ENCODE peak calls at places on chromosome 19, in seven cellular contexts. B is tibial nerve, Z is GM12865, R is PC-3, T is H9, C is choroid plexus epithelial cell, A is astrocyte of the spinal cord. P is an unnamed sample.

GRCh38 chr19:35266149-35266903 is 2.4 kb upstream of the USF2 start:
- DNase-seq in A (no peak), R (no peak), C (no peak), T (peak; percentile 37), Z (no peak), B (peak; percentile 13), P (no peak)

GRCh38 chr19:39568604-39569003 is 28.6 kb upstream of the EID2 start:
- DNase-seq in T (no peak), B (no peak), C (peak; percentile 11), Z (no peak), A (no peak), R (peak; percentile 56), P (no peak)

GRCh38 chr19:18475004-18475453 is 37.1 kb upstream of the ISYNA1 start:
- DNase-seq in R (no peak), C (no peak), Z (peak; percentile 24), A (no peak), T (no peak), B (no peak), P (no peak)

GRCh38 chr19:1749373-1750342 is 3.6 kb upstream of the ONECUT3 start:
- DNase-seq in R (no peak), Z (no peak), T (no peak), B (no peak), A (no peak), C (no peak), P (no peak)

GRCh38 chr19:14078406-14078805 is 5.8 kb downstream of the MISP3 start:
- DNase-seq in B (no peak), C (no peak), T (no peak), Z (no peak), R (no peak), A (no peak), P (no peak)

GRCh38 chr19:32223595-32224370 is 121.6 kb upstream of the ZNF507 start:
- DNase-seq in Z (no peak), R (no peak), T (no peak), B (no peak), C (no peak), A (no peak), P (peak; percentile 84)

GRCh38 chr19:33879818-33880575 is 83.3 kb downstream of the KCTD15 start:
- DNase-seq in R (no peak), A (peak; percentile 31), T (no peak), B (no peak), Z (peak; percentile 84), C (peak; percentile 35), P (no peak)

GRCh38 chr19:8609210-8610040 is 1.1 kb downstream of the ADAMTS10 start:
- DNase-seq in B (peak; percentile 35), Z (no peak), T (peak; percentile 82), A (peak; percentile 80), R (no peak), C (peak; percentile 70), P (peak; percentile 88)

GRCh38 chr19:43780706-43781525 is at the start of gene KCNN4:
- DNase-seq in T (no peak), A (peak; percentile 63), Z (peak; percentile 82), C (peak; percentile 43), R (peak; percentile 77), B (no peak), P (no peak)

GRCh38 chr19:14474827-14475226 is 327 bp downstream of the PTGER1 start:
- DNase-seq in C (no peak), Z (no peak), R (no peak), B (no peak), A (no peak), T (no peak), P (no peak)

GRCh38 chr19:35313614-35314013 is 15.4 kb upstream of the CD22 start:
- DNase-seq in B (no peak), C (no peak), R (peak; percentile 54), A (no peak), Z (no peak), T (no peak), P (no peak)

GRCh38 chr19:3455960-3456601 is 24.2 kb downstream of the SMIM24 start:
- DNase-seq in C (no peak), T (no peak), A (no peak), B (no peak), Z (no peak), R (no peak), P (no peak)

GRCh38 chr19:46970815-46971214 is 48.8 kb upstream of the NPAS1 start:
- DNase-seq in C (no peak), Z (no peak), T (no peak), A (peak; percentile 42), B (no peak), R (peak; percentile 72), P (no peak)

GRCh38 chr19:2529473-2529918 is 53.6 kb downstream of the GADD45B start:
- DNase-seq in B (no peak), R (peak; percentile 98), C (peak; percentile 73), Z (peak; percentile 75), T (no peak), A (peak; percentile 80), P (no peak)

GRCh38 chr19:31286491-31286890 is 62.7 kb downstream of the TSHZ3 start:
- DNase-seq in A (no peak), R (no peak), B (no peak), C (no peak), T (no peak), Z (no peak), P (no peak)

GRCh38 chr19:6811906-6812305 is 39.4 kb downstream of the VAV1 start:
- DNase-seq in Z (peak; percentile 47), C (peak; percentile 75), B (no peak), T (peak; percentile 38), A (peak; percentile 16), R (peak; percentile 77), P (no peak)

GRCh38 chr19:40614595-40615411 is 13.6 kb downstream of the LTBP4 start:
- DNase-seq in B (peak; percentile 85), Z (peak; percentile 62), T (peak; percentile 92), R (peak; percentile 79), C (peak; percentile 96), A (peak; percentile 98), P (no peak)

GRCh38 chr19:33280351-33280921 is 21.9 kb downstream of the CEBPA start:
- DNase-seq in C (no peak), B (no peak), A (no peak), Z (peak; percentile 90), R (no peak), T (no peak), P (no peak)

GRCh38 chr19:19033176-19033425 is 216 bp downstream of the SUGP2 start:
- DNase-seq in A (no peak), C (no peak), T (no peak), B (no peak), R (no peak), Z (no peak), P (no peak)

DNA sequence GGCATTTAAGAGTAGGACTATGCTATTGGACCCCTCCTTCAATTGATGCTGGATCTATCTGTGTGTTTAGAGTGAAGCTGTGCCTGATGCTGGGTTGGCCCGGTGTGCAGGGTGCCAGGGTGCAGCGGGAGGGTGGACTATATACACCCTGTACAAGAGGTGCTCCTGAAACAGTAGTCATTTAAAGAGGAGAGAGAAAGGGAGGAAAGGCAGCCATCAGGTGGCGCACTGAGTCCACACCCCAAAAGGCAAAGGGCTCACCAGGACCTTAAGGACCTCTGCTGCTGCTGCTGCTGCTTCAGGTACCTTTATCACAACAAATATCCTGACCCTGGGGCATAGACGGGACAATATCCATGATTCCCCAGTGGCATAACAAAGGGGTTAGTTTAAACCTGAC is 39.4 kb downstream of the ZNF136 start:
- DNase-seq in Z (no peak), T (peak; percentile 31), A (no peak), R (no peak), B (no peak), C (peak; percentile 14), P (no peak)
- TF ChIP-seq CTCF in Z (peak; percentile 17), T (peak; percentile 69), A (no peak), R (peak; percentile 45), B (no peak), C (peak; percentile 35), P (no peak)

GRCh38 chr19:29745253-29745652 is 30.2 kb upstream of the C19orf12 start:
- DNase-seq in Z (no peak), T (peak; percentile 72), R (no peak), C (peak; percentile 10), A (no peak), B (no peak), P (no peak)
- TF ChIP-seq CTCF in Z (no peak), T (peak; percentile 72), R (peak; percentile 28), C (peak; percentile 39), A (peak; percentile 26), B (no peak), P (peak; percentile 15)

GRCh38 chr19:58218899-58219298 is 9.8 kb upstream of the ZNF544 start:
- DNase-seq in T (peak; percentile 73), B (no peak), Z (peak; percentile 56), R (peak; percentile 40), A (no peak), C (peak; percentile 34), P (no peak)
- TF ChIP-seq CTCF in T (peak; percentile 72), B (no peak), Z (peak; percentile 22), R (peak; percentile 53), A (no peak), C (peak; percentile 24), P (peak; percentile 6)

GRCh38 chr19:42422576-42423461 is 4.4 kb downstream of the LIPE start:
- DNase-seq in B (no peak), Z (peak; percentile 73), T (peak; percentile 45), A (no peak), C (peak; percentile 22), R (no peak), P (no peak)
- TF ChIP-seq CTCF in B (no peak), Z (no peak), T (no peak), A (no peak), C (no peak), R (no peak), P (no peak)

DNA sequence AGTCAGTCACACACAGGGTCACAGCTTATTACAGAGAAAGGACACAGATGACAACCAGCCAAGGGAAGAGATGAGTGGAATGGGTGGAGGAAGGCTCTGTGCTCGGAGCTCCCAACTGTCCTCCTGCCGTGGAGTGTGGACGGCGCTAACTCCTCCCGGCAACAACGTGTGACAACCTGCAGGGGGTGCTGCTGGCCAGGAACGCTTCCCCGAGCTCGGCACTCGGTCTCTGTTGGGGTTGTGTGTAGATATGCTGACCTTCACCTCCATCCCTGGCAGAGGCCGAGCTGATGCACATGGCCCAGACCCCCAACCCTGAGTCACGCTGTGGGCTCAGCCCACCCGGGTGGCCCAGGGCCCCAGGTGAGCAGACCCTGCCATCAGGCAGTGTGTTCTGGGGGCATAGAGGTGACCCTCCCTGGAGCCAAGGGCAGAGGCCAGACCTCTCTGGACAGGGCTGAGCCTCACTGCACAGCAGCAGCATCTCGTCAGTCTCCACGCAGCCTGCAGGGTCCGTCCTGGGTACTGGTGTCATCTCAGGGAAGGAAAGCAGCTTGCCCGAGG is 14.1 kb downstream of the ZNF444 start:
- DNase-seq in R (no peak), B (no peak), A (no peak), T (peak; percentile 75), Z (no peak), C (peak; percentile 21), P (no peak)
- TF ChIP-seq CTCF in R (peak; percentile 57), B (no peak), A (peak; percentile 53), T (peak; percentile 82), Z (peak; percentile 22), C (peak; percentile 62), P (peak; percentile 35)